ENCODE peak calls at places on chromosomes 5 and 9, in seven cellular contexts. L is H9, R is mesendoderm, F is IMR-90, T is H1, V is mesenchymal stem cell, U is trophoblast cell. H is an unnamed sample.
A peak's percentile ranks its signal among the peaks of the same experiment; 100 is the strongest.

GRCh38 chr5:142644640-142645361 is 41.1 kb downstream of the FGF1 start:
- DNase-seq in L (no peak), F (peak; percentile 99), U (no peak), V (peak; percentile 96), R (peak; percentile 89), T (no peak), H (no peak)

GRCh38 chr5:76953551-76954382 is 922 bp downstream of the CRHBP start:
- DNase-seq in F (no peak), L (peak; percentile 38), V (peak; percentile 44), R (peak; percentile 34), U (no peak), T (no peak), H (peak; percentile 37)

GRCh38 chr5:16936150-16937022 is at the start of gene MYO10:
- DNase-seq in R (peak; percentile 89), T (peak; percentile 50), L (peak; percentile 93), F (peak; percentile 80), U (peak; percentile 87), V (peak; percentile 78), H (peak; percentile 93)

GRCh38 chr9:32571969-32572899 is 725 bp downstream of the NDUFB6 start:
- DNase-seq in L (peak; percentile 66), R (peak; percentile 91), F (peak; percentile 82), V (peak; percentile 90), U (peak; percentile 44), T (no peak), H (peak; percentile 57)

GRCh38 chr9:124359426-124359825 is 55.8 kb downstream of the PSMB7 start:
- DNase-seq in V (no peak), T (no peak), R (no peak), L (no peak), F (no peak), U (no peak), H (no peak)

GRCh38 chr5:93415819-93416218 is 165.2 kb downstream of the NR2F1-AS1 start:
- DNase-seq in R (no peak), V (no peak), F (no peak), T (no peak), L (no peak), U (no peak), H (no peak)

GRCh38 chr5:177604116-177604521 is 4.2 kb downstream of the B4GALT7 start:
- DNase-seq in T (no peak), U (no peak), L (no peak), R (no peak), F (no peak), V (no peak), H (no peak)

GRCh38 chr9:109779711-109780452 is at the start of gene PALM2AKAP2:
- DNase-seq in R (peak; percentile 81), V (peak; percentile 79), F (peak; percentile 68), T (no peak), U (peak; percentile 8), L (peak; percentile 68), H (peak; percentile 74)

GRCh38 chr9:81906656-81907055 is 21.6 kb upstream of the SPATA31D4 start:
- DNase-seq in V (no peak), U (no peak), R (no peak), F (peak; percentile 65), L (no peak), T (no peak), H (no peak)

GRCh38 chr5:88140396-88140862 is 128.2 kb downstream of the TMEM161B start:
- DNase-seq in L (peak; percentile 91), R (no peak), V (peak; percentile 6), U (no peak), T (peak; percentile 38), F (no peak), H (peak; percentile 9)

GRCh38 chr9:101427957-101428655 is 7.5 kb downstream of the ALDOB start:
- DNase-seq in R (no peak), L (no peak), F (no peak), U (no peak), T (no peak), V (no peak), H (no peak)

GRCh38 chr9:114250648-114251047 is 72.2 kb upstream of the ORM1 start:
- DNase-seq in V (no peak), L (no peak), T (no peak), F (no peak), U (no peak), R (no peak), H (no peak)
- H2BK5ac ChIP-seq in V (no peak overlapping the region), L (no peak overlapping the region), T (no peak overlapping the region), F (no peak overlapping the region), U (no peak overlapping the region), R (no peak overlapping the region), H (no peak overlapping the region)

GRCh38 chr5:44847453-44847852 is 38.7 kb downstream of the MRPS30 start:
- DNase-seq in V (no peak), T (no peak), L (no peak), U (no peak), R (no peak), F (no peak), H (no peak)
- H2BK5ac ChIP-seq in V (no peak overlapping the region), T (no peak overlapping the region), L (no peak overlapping the region), U (no peak overlapping the region), R (no peak overlapping the region), F (no peak overlapping the region), H (no peak overlapping the region)

GRCh38 chr9:76001494-76001893 is 111.0 kb downstream of the PCSK5 start:
- DNase-seq in U (no peak), V (no peak), F (no peak), R (no peak), T (no peak), L (no peak), H (no peak)
- H2BK5ac ChIP-seq in U (no peak overlapping the region), V (no peak overlapping the region), F (no peak overlapping the region), R (no peak overlapping the region), T (no peak overlapping the region), L (no peak overlapping the region), H (no peak overlapping the region)

DNA sequence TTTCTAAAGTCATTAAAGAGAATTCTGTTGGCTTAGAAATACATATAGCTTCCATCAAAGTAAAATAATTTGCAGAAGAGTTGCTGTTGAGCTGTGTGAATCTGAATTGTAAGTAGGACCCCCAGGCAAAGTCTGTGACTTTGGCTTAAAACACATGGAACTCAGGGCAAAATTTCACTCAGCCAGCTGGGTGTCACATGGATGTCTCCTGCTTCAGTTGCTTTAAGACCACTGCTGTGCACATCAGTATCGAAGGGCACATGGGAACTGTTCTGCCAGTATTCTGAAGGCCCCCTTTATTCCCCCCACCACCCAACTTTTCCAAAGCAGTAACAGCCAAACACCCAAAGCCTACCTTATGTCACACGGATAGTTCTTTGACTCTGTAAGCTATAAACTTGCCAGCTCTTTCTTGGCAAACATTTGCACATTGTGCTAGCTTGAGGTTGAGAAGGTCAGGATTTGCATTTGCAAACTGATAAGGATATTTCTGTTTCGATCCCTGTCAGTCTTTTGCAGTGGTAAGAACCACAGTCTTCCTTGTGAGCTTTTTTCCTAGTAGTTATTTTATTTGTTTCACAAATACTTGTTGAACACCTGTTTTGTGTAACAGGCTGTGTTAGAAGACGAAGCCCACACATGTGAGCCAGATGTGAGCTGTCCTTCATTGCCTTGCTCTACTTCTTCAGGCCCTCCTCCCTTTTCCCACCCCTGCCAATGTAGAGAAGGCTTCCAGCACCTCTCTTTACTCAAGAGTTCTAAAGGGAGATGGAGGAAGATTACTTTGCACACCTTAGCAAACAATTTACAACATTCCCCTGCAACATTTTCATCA is 326.8 kb upstream of the KLF4 start:
- DNase-seq in U (no peak), R (no peak), T (no peak), L (no peak), V (no peak), F (no peak), H (no peak)
- H2BK5ac ChIP-seq in U (no peak overlapping the region), R (no peak overlapping the region), T (no peak overlapping the region), L (no peak overlapping the region), V (no peak overlapping the region), F (no peak overlapping the region), H (no peak overlapping the region)

DNA sequence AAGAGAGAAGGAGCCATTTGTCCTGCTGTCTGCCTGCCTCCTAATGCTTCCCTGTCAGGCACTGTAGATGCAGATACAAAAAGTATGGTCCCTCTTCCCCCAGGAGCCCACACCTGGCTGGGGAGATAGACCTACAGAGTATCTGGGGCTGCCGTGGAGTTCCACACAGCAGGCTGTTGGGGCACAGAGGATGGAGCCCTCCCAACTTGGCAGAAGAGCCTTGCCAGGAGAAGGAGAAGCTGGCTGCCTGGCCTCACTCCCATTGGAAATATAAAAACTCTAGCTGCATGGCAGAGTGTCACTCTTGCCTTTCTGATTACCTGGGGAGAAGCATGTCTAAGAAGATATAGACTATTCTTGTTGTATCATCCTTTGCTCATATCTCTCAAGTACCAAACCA is 160.4 kb downstream of the FSTL4 start:
- DNase-seq in V (no peak), U (no peak), L (peak; percentile 12), F (no peak), T (no peak), R (no peak), H (no peak)
- H2BK5ac ChIP-seq in V (no peak overlapping the region), U (no peak overlapping the region), L (no peak overlapping the region), F (no peak overlapping the region), T (no peak overlapping the region), R (no peak overlapping the region), H (no peak overlapping the region)

DNA sequence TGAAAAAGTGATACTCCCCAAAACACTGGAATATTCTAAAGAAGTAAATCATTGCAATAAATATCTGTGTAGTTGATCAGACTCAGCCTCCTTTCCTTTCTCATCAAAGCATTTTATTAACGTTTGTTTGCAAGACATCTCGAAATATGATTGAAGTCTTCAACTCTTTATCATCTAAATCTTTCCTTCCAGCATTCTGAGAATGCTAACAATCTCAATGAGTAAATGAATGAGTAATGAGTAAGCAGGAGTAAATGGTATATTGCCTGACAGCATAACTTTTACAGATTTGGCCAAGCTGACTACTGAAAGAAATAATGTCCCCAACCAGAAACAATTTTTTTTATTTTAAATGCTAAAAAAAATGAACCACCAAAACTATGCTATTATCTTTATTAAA is 157.1 kb downstream of the SLCO4C1 start:
- DNase-seq in R (peak; percentile 11), T (no peak), F (no peak), V (peak; percentile 4), U (peak; percentile 24), L (no peak), H (no peak)
- H2BK5ac ChIP-seq in R (no peak overlapping the region), T (no peak overlapping the region), F (no peak overlapping the region), V (no peak overlapping the region), U (no peak overlapping the region), L (no peak overlapping the region), H (no peak overlapping the region)

GRCh38 chr5:134464988-134465855 is 53.5 kb upstream of the CDKN2AIPNL start:
- DNase-seq in L (no peak), F (no peak), U (no peak), R (no peak), T (no peak), V (no peak), H (no peak)
- H2BK5ac ChIP-seq in L (no peak overlapping the region), F (no peak overlapping the region), U (no peak overlapping the region), R (no peak overlapping the region), T (no peak overlapping the region), V (no peak overlapping the region), H (no peak overlapping the region)

GRCh38 chr5:15640116-15640515 is 140.1 kb downstream of the FBXL7 start:
- DNase-seq in U (no peak), V (no peak), L (no peak), R (no peak), T (no peak), F (no peak), H (no peak)
- H2BK5ac ChIP-seq in U (no peak overlapping the region), V (no peak overlapping the region), L (no peak overlapping the region), R (no peak overlapping the region), T (no peak overlapping the region), F (no peak overlapping the region), H (no peak overlapping the region)